ENCODE peak calls at places on chromosomes 6 and 20, in four cellular contexts. X, J, S and Y are unnamed samples.
A peak's percentile ranks its signal among the peaks of the same experiment; 100 is the strongest.

GRCh38 chr20:62804632-62805364 is at the start of gene OGFR:
- DNase-seq in X (no peak), J (no peak), S (no peak), Y (peak; percentile 49)

GRCh38 chr20:19974621-19975435 is 42.3 kb upstream of the NAA20 start:
- DNase-seq in X (no peak), J (peak; percentile 80), S (no peak), Y (peak; percentile 79)

GRCh38 chr6:13395272-13396237 is 67.2 kb upstream of the TBC1D7 start:
- DNase-seq in X (no peak), J (peak; percentile 58), S (no peak), Y (no peak)

GRCh38 chr6:109318328-109318876 is 63.9 kb downstream of the CD164 start:
- DNase-seq in X (no peak), J (no peak), S (no peak), Y (peak; percentile 29)

GRCh38 chr20:33301192-33301930 is 18.3 kb downstream of the BPIFB1 start:
- DNase-seq in X (no peak), J (no peak), S (no peak), Y (no peak)

GRCh38 chr6:159736908-159737307 is 9.6 kb downstream of the WTAP start:
- DNase-seq in X (no peak), J (no peak), S (no peak), Y (no peak)

GRCh38 chr20:16434087-16434664 is 139.1 kb downstream of the KIF16B start:
- DNase-seq in X (peak; percentile 45), J (no peak), S (peak; percentile 5), Y (no peak)

GRCh38 chr20:17556842-17557674 is 12.8 kb upstream of the DSTN start:
- DNase-seq in X (no peak), J (no peak), S (no peak), Y (no peak)

GRCh38 chr6:75481394-75481793 is 12.2 kb downstream of the FILIP1 start:
- DNase-seq in X (no peak), J (no peak), S (no peak), Y (no peak)

GRCh38 chr6:167094436-167094819 is 28.5 kb upstream of the CCR6 start:
- DNase-seq in X (no peak), J (no peak), S (no peak), Y (no peak)

GRCh38 chr20:62025394-62025793 is 40.3 kb downstream of the TAF4 start:
- DNase-seq in X (no peak), J (no peak), S (no peak), Y (no peak)

GRCh38 chr6:137848672-137849071 is 18.4 kb upstream of the TNFAIP3 start:
- DNase-seq in X (no peak), J (no peak), S (no peak), Y (no peak)

GRCh38 chr20:58712823-58713731 is 20.5 kb downstream of the NPEPL1 start:
- DNase-seq in X (no peak), J (no peak), S (no peak), Y (no peak)

GRCh38 chr20:12394786-12395185 is 477.1 kb downstream of the BTBD3 start:
- DNase-seq in X (no peak), J (no peak), S (no peak), Y (no peak)

GRCh38 chr20:61166324-61166723 is 85.7 kb upstream of the CDH4 start:
- DNase-seq in X (no peak), J (no peak), S (no peak), Y (no peak)

GRCh38 chr6:834190-834589 is 141.3 kb upstream of the EXOC2 start:
- DNase-seq in X (no peak), J (no peak), S (no peak), Y (no peak)

GRCh38 chr6:136586295-136586694 is 36.1 kb upstream of the MAP7 start:
- DNase-seq in X (no peak), J (no peak), S (no peak), Y (no peak)

GRCh38 chr20:40863337-40863919 is 165.2 kb upstream of the TOP1 start:
- DNase-seq in X (no peak), J (no peak), S (no peak), Y (no peak)

GRCh38 chr6:9796827-9797226 is 618.0 kb downstream of the TFAP2A start:
- DNase-seq in X (no peak), J (no peak), S (no peak), Y (no peak)

GRCh38 chr6:90715093-90715655 is 128.3 kb upstream of the MAP3K7 start:
- DNase-seq in X (no peak), J (no peak), S (no peak), Y (no peak)

DNA sequence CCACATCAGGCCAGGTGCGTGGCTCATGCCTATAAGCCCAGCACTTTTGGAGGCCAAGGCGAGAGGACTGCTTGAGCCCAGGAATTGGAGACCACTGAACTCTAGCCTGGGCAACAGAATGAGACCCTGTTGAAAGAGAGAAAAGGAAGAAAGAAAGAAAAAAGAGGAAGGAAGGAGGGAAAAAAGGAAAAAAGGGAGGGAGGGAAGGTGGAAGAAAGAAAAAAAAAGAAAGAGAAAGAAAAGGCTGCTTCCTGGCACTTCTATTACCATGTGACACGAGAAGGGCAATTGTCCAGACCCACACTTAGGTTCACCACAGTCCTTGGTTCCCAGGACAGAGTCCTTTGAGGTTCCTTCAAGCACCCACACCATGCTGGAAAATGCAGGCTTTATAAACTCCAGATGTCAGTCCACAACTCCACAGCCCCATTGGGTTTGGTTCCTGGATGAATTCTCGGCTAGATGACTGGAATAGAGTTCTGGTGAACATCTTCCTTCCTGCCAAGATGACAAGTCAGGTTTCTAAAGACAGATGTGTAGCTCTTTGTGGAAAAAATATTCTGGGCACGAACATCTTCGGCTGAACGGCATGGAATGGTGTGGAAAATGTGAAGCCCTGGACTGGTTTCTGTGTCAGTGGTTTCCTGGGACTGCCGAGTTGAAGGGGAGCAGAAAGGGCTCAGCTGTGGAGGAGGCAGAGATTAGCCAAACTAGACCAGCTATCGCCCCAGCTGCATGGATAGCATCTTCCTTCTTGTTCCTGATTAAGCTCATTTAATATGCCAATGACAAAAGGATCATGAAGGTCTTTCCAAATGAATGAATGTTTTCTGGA is 32.5 kb downstream of the NT5E start:
- DNase-seq in X (no peak), J (no peak), S (no peak), Y (no peak)
- H3K27ac ChIP-seq in X (no peak overlapping the region), J (peak overlapping the region; percentile 57), S (no peak overlapping the region), Y (no peak overlapping the region)

GRCh38 chr6:119034827-119035458 is 43.5 kb downstream of the FAM184A start:
- DNase-seq in X (no peak), J (no peak), S (no peak), Y (no peak)
- H3K27ac ChIP-seq in X (no peak overlapping the region), J (no peak overlapping the region), S (no peak overlapping the region), Y (peak overlapping the region; percentile 37)

GRCh38 chr6:33314515-33314942 is 651 bp upstream of the TAPBP start:
- DNase-seq in X (no peak), J (no peak), S (no peak), Y (peak; percentile 21)
- H3K27ac ChIP-seq in X (peak overlapping the region; percentile 89), J (peak overlapping the region; percentile 96), S (no peak overlapping the region), Y (peak overlapping the region; percentile 93)

DNA sequence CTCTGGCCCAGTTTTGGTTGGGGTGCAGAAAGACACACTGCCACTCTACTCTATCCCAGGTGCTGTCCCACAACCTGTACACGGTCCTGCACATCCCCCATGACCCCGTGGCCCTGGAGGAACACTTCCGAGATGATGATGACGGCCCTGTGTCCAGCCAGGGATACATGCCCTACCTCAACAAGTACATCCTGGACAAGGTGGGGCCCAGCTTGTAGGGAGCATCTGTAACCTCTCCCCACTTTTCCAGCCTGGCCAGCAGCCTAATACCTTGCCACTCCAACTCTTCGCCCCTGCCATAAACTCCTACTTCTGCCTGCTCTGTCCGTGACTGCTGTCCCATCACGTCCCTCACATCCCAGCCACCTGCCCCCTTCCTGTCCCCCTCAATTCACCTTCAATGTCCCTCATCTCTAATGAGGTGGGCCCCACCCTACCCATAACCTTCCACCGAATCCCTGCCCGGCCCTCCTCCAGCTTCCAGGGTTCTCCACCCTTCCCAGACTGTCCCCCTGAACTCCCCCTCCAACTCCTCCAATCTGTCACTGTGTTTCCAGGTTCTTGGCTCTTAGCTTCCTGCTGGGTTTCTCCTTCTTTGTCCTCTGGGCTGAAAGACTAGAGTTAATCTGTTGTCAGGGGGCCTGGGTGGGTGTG is 12.1 kb downstream of the DEF6 start:
- DNase-seq in X (no peak), J (no peak), S (no peak), Y (no peak)
- H3K27ac ChIP-seq in X (no peak overlapping the region), J (no peak overlapping the region), S (no peak overlapping the region), Y (no peak overlapping the region)

DNA sequence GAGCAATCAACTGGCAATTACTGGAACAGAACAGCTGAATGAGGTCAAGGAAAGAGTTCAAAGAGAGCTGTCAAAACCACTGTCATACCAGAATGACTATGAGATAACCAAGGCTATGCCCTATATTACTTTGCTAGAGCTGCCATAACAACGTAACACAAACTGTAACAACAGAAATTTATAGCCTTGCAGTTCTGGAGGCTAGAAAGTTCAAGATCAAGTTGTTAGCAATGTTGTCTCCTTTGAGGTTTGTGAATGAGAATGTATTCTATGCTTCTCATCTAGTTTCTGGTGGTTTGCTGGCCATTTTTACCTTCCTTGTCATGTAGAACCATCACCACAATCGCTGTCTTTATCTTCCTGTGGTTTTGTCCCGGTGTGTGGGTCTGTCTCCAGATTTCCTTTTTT is 1323.0 kb upstream of the GJE1 start:
- DNase-seq in X (no peak), J (no peak), S (no peak), Y (no peak)
- H3K27ac ChIP-seq in X (no peak overlapping the region), J (no peak overlapping the region), S (no peak overlapping the region), Y (no peak overlapping the region)

GRCh38 chr6:7129784-7130569 is 22.2 kb downstream of the RREB1 start:
- DNase-seq in X (no peak), J (no peak), S (no peak), Y (no peak)
- H3K27ac ChIP-seq in X (no peak overlapping the region), J (no peak overlapping the region), S (no peak overlapping the region), Y (no peak overlapping the region)

GRCh38 chr6:130838971-130839370 is 11.8 kb downstream of the SMLR1 start:
- DNase-seq in X (no peak), J (no peak), S (no peak), Y (no peak)

GRCh38 chr6:130838250-130838649 is 11.0 kb downstream of the SMLR1 start:
- DNase-seq in X (no peak), J (no peak), S (no peak), Y (no peak)

GRCh38 chr6:130841128-130841728 is 14.0 kb downstream of the SMLR1 start:
- DNase-seq in X (no peak), J (no peak), S (no peak), Y (no peak)

GRCh38 chr6:130840050-130840449 is 12.8 kb downstream of the SMLR1 start:
- DNase-seq in X (no peak), J (no peak), S (no peak), Y (no peak)

GRCh38 chr6:130839379-130839778 is 12.2 kb downstream of the SMLR1 start:
- DNase-seq in X (no peak), J (no peak), S (no peak), Y (no peak)
- H3K27ac ChIP-seq in X (no peak overlapping the region), J (no peak overlapping the region), S (no peak overlapping the region), Y (no peak overlapping the region)